ENCODE peak calls at places on chromosomes 7 and 10, in seven cellular contexts. M is GM23248, Z is GM23338, O is neural progenitor cell, S is fibroblast of lung, D is H1, I is PC-3. X is an unnamed sample.

GRCh38 chr7:155451522-155452239 is 6.2 kb upstream of the EN2 start:
- DNase-seq in D (no peak), Z (no peak), M (no peak), I (no peak), O (peak; percentile 52), S (no peak), X (no peak)

GRCh38 chr10:57818522-57818921 is 449.2 kb downstream of the IPMK start:
- DNase-seq in S (no peak), Z (no peak), M (no peak), O (no peak), D (no peak), I (no peak), X (no peak)

GRCh38 chr10:58834093-58834674 is 321.5 kb downstream of the BICC1 start:
- DNase-seq in D (no peak), M (peak; percentile 35), S (peak; percentile 14), O (no peak), Z (no peak), I (no peak), X (no peak)

GRCh38 chr10:94366382-94366781 is 3.6 kb upstream of the NOC3L start:
- DNase-seq in Z (no peak), O (no peak), I (no peak), D (no peak), S (no peak), M (no peak), X (no peak)

GRCh38 chr10:29858352-29859267 is 200.8 kb downstream of the JCAD start:
- DNase-seq in I (peak; percentile 81), M (peak; percentile 80), Z (peak; percentile 72), S (peak; percentile 89), O (peak; percentile 86), D (peak; percentile 54), X (peak; percentile 32)

GRCh38 chr7:142906643-142907042 is 21.1 kb upstream of the TRPV6 start:
- DNase-seq in M (no peak), I (no peak), S (no peak), Z (no peak), D (no peak), O (no peak), X (no peak)

GRCh38 chr10:15897282-15897681 is 37.0 kb upstream of the MINDY3 start:
- DNase-seq in Z (no peak), O (no peak), S (no peak), I (peak; percentile 26), M (peak; percentile 79), D (no peak), X (no peak)

GRCh38 chr7:80521809-80522208 is 9.9 kb upstream of the GNAT3 start:
- DNase-seq in O (no peak), S (no peak), Z (no peak), M (no peak), I (no peak), D (no peak), X (no peak)

GRCh38 chr7:126803060-126803665 is 449.6 kb downstream of the GRM8 start:
- DNase-seq in M (peak; percentile 74), D (peak; percentile 61), O (peak; percentile 81), Z (peak; percentile 92), I (peak; percentile 78), S (peak; percentile 55), X (peak; percentile 26)

GRCh38 chr10:51029172-51029641 is 45.1 kb upstream of the PRKG1 start:
- DNase-seq in I (peak; percentile 33), Z (no peak), M (peak; percentile 79), S (no peak), D (no peak), O (no peak), X (no peak)

GRCh38 chr10:15725603-15726002 is 5.9 kb upstream of the ITGA8 start:
- DNase-seq in M (peak; percentile 81), D (no peak), S (peak; percentile 81), Z (peak; percentile 56), I (peak; percentile 48), O (peak; percentile 72), X (no peak)

GRCh38 chr10:88117869-88118632 is 254.6 kb downstream of the PTEN start:
- DNase-seq in O (peak; percentile 21), S (no peak), M (no peak), I (no peak), Z (peak; percentile 53), D (no peak), X (no peak)

GRCh38 chr10:66762218-66762729 is 163.6 kb upstream of the LRRTM3 start:
- DNase-seq in S (no peak), M (no peak), O (no peak), D (no peak), I (no peak), Z (no peak), X (no peak)

GRCh38 chr10:73886625-73887024 is 12.3 kb upstream of the CAMK2G start:
- DNase-seq in Z (no peak), I (peak; percentile 79), O (no peak), D (no peak), S (peak; percentile 17), M (peak; percentile 48), X (no peak)

GRCh38 chr10:60573342-60573741 is 183.7 kb upstream of the ANK3 start:
- DNase-seq in O (peak; percentile 21), M (peak; percentile 3), I (no peak), Z (no peak), S (no peak), D (no peak), X (no peak)

GRCh38 chr7:137847418-137848050 is 760 bp upstream of the DGKI start:
- DNase-seq in Z (peak; percentile 75), M (peak; percentile 48), D (peak; percentile 72), O (peak; percentile 71), I (no peak), S (peak; percentile 19), X (no peak)
- H2AFZ ChIP-seq in Z (peak overlapping the region; percentile 99), M (peak overlapping the region; percentile 64), D (peak overlapping the region; percentile 61), O (peak overlapping the region; percentile 91), I (no peak overlapping the region), S (no peak overlapping the region), X (no peak overlapping the region)

GRCh38 chr10:104638861-104639594 is 2.1 kb upstream of the SORCS3 start:
- DNase-seq in S (no peak), D (peak; percentile 86), M (peak; percentile 42), Z (peak; percentile 89), O (peak; percentile 84), I (no peak), X (no peak)

GRCh38 chr10:104641150-104642000 is at the start of gene SORCS3:
- DNase-seq in I (no peak), Z (peak; percentile 55), O (peak; percentile 70), S (no peak), D (peak; percentile 73), M (peak; percentile 32), X (no peak)

GRCh38 chr10:104639595-104640338 is 1.3 kb upstream of the SORCS3 start:
- DNase-seq in M (no peak), D (peak; percentile 59), Z (peak; percentile 72), S (no peak), I (no peak), O (peak; percentile 57), X (no peak)

GRCh38 chr10:104642001-104642270 is 846 bp downstream of the SORCS3 start:
- DNase-seq in I (no peak), S (no peak), D (no peak), Z (peak; percentile 50), O (peak; percentile 46), M (no peak), X (no peak)

DNA sequence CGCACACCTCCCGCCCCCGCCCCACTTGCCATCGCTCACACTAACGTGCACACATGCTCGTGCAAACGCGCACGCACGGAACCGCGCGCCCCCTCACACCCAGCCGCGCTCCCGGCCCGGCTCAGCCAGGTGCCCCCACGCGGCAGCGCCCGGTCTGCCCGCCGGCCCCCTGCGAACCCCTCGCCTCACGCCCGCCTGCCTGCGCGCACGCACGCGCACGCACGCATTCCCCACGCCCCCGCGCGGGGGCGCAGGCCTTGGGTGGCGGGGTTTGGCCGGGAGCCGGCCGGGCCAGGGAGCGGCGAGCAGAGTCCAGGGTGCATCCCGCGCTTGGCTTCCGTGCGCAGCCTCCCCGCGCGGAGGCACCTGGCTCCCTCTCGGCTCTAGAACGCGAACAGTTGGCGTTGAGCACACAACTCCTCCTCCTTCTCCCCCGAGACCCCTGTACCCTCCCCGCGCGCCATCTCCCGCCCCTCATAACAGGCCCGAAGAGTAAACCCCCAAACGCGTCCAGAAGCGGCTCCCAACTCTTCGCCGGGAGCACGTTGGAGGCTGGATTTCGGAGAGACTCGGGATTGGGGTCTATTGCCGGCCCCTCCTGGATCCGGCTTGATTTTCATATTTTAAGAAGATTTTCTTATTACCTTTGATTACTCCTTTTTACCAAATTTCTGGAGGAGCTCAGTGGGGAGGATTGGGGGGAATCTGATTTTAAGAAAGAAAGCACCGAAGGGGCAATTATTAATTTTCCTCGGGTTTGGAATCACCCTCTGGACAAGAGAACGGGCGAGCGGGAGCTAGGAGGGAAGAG is 546 bp upstream of the SORCS3 start:
- DNase-seq in D (no peak), M (no peak), S (no peak), O (peak; percentile 61), I (no peak), Z (peak; percentile 38), X (no peak)
- TF ChIP-seq EZH2 in D (peak; percentile 73), M (peak; percentile 74), S (no peak), O (peak; percentile 90), I (no peak), Z (peak; percentile 100), X (no peak)

GRCh38 chr7:151028131-151028947 is at the start of gene ABCB8:
- DNase-seq in Z (peak; percentile 98), S (peak; percentile 99), M (peak; percentile 98), D (peak; percentile 99), O (peak; percentile 98), I (peak; percentile 99), X (peak; percentile 98)
- H2AFZ ChIP-seq in Z (peak within 1 kb of the TSS; percentile 45), S (peak within 1 kb of the TSS; percentile 60), M (peak within 1 kb of the TSS; percentile 90), D (peak within 1 kb of the TSS; percentile 71), O (peak within 1 kb of the TSS; percentile 94), I (peak within 1 kb of the TSS; percentile 72), X (peak within 1 kb of the TSS; percentile 85)

GRCh38 chr7:157692156-157693011 is 355.6 kb downstream of the DNAJB6 start:
- DNase-seq in Z (no peak), O (peak; percentile 70), D (peak; percentile 78), S (no peak), I (no peak), M (no peak), X (no peak)
- TF ChIP-seq EZH2 in Z (peak; percentile 54), O (peak; percentile 73), D (peak; percentile 75), S (no peak), I (no peak), M (no peak), X (no peak)

GRCh38 chr10:44383749-44384600 is 922 bp downstream of the CXCL12 start:
- DNase-seq in Z (peak; percentile 63), S (peak; percentile 42), I (no peak), D (peak; percentile 62), M (peak; percentile 79), O (peak; percentile 65), X (no peak)
- H2AFZ ChIP-seq in Z (no peak overlapping the region), S (peak overlapping the region; percentile 26), I (no peak overlapping the region), D (no peak overlapping the region), M (peak overlapping the region; percentile 80), O (peak overlapping the region; percentile 76), X (no peak overlapping the region)

DNA sequence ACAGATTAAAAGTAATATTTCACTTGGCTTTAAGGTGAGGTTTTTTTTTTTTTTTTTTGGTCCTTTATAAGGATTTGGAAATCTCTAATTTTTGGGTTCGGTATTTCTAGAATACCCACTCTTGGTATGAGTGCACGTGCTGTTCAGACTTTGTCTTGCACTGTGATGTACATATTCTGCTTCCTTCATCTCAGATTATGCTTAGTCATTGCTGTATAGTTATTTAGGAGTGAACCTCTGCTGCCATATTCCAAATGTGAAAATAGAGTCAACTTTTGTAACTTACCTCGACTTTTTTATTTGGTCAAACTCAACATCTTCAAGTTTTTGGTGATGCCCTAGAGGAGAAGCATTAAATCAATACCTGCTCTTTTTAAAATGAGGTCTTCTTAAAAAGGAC is 40.1 kb upstream of the HBP1 start:
- DNase-seq in I (no peak), M (no peak), Z (no peak), D (no peak), S (no peak), O (no peak), X (no peak)
- TF ChIP-seq EZH2 in I (no peak), M (no peak), Z (no peak), D (no peak), S (no peak), O (no peak), X (no peak)